ENCODE peak calls at places on chromosomes 2 and 18, in five cellular contexts. N is cardiac muscle cell, C is AG20443, R is posterior vena cava, Z is spleen. T is an unnamed sample.

GRCh38 chr2:52456759-52457377 is 1310.7 kb upstream of the CHAC2 start:
- DNase-seq in N (no peak), C (no peak), R (no peak), Z (no peak), T (no peak)

GRCh38 chr2:119425620-119426395 is 5.8 kb upstream of the TMEM37 start:
- DNase-seq in N (no peak), C (no peak), R (no peak), Z (no peak), T (no peak)

GRCh38 chr18:31065036-31065773 is 22.7 kb upstream of the DSC3 start:
- DNase-seq in N (peak), C (no peak), R (no peak), Z (no peak), T (no peak)

GRCh38 chr2:218059289-218059688 is 9.8 kb upstream of the RUFY4 start:
- DNase-seq in N (no peak), C (no peak), R (no peak), Z (no peak), T (no peak)

GRCh38 chr18:5543036-5543671 is 643 bp downstream of the EPB41L3 start:
- DNase-seq in N (peak), C (peak), R (no peak), Z (peak), T (no peak)

GRCh38 chr2:97870396-97870843 is 125.3 kb downstream of the TMEM131 start:
- DNase-seq in N (peak), C (peak), R (no peak), Z (no peak), T (peak)

GRCh38 chr2:13758412-13758811 is 874.1 kb upstream of the LRATD1 start:
- DNase-seq in N (no peak), C (no peak), R (no peak), Z (no peak), T (no peak)

GRCh38 chr2:238379096-238379810 is 47.5 kb upstream of the ASB1 start:
- DNase-seq in N (no peak), C (no peak), R (no peak), Z (no peak), T (no peak)

GRCh38 chr18:60554961-60555360 is 182.4 kb upstream of the MC4R start:
- DNase-seq in N (no peak), C (no peak), R (no peak), Z (no peak), T (no peak)

GRCh38 chr2:200208041-200208440 is 98.5 kb upstream of the SPATS2L start:
- DNase-seq in N (no peak), C (no peak), R (no peak), Z (no peak), T (no peak)

GRCh38 chr2:188452084-188452483 is 160.4 kb downstream of the GULP1 start:
- DNase-seq in N (no peak), C (no peak), R (no peak), Z (no peak), T (no peak)

GRCh38 chr2:100257939-100258338 is 64.4 kb downstream of the LONRF2 start:
- DNase-seq in N (no peak), C (peak), R (peak), Z (peak), T (no peak)

GRCh38 chr2:203688798-203689197 is 17.6 kb upstream of the CD28 start:
- DNase-seq in N (peak), C (peak), R (peak), Z (no peak), T (no peak)

GRCh38 chr2:239182981-239183791 is 217.6 kb downstream of the HDAC4 start:
- DNase-seq in N (no peak), C (no peak), R (peak), Z (peak), T (no peak)

GRCh38 chr2:128732976-128733431 is 414.3 kb upstream of the HS6ST1 start:
- DNase-seq in N (no peak), C (peak), R (no peak), Z (no peak), T (no peak)

GRCh38 chr2:225737556-225737955 is 338.0 kb downstream of the NYAP2 start:
- DNase-seq in N (no peak), C (peak), R (no peak), Z (no peak), T (no peak)

GRCh38 chr2:221741496-221742211 is 169.6 kb upstream of the EPHA4 start:
- DNase-seq in N (no peak), C (no peak), R (no peak), Z (no peak), T (no peak)

GRCh38 chr2:12502759-12503158 is 214.0 kb upstream of the TRIB2 start:
- DNase-seq in N (no peak), C (no peak), R (no peak), Z (no peak), T (no peak)

GRCh38 chr2:200736646-200737274 is 75.0 kb upstream of the BZW1 start:
- DNase-seq in N (peak), C (no peak), R (no peak), Z (no peak), T (no peak)

GRCh38 chr2:41922177-41922576 is 125.6 kb upstream of the PKDCC start:
- DNase-seq in N (no peak), C (no peak), R (no peak), Z (no peak), T (peak)

GRCh38 chr2:97796465-97797126 is 83.2 kb downstream of the ZAP70 start:
- DNase-seq in N (no peak), C (no peak), R (no peak), Z (no peak), T (no peak)

GRCh38 chr2:152236191-152236925 is 60.8 kb upstream of the STAM2 start:
- DNase-seq in N (no peak), C (no peak), R (no peak), Z (no peak), T (no peak)

GRCh38 chr18:49849331-49850217 is 36.2 kb upstream of the ACAA2 start:
- DNase-seq in N (no peak), C (peak), R (peak), Z (no peak), T (no peak)

GRCh38 chr2:10434885-10435419 is 13.2 kb downstream of the ODC1 start:
- DNase-seq in N (peak), C (peak), R (peak), Z (peak), T (peak)

GRCh38 chr2:100182494-100183355 is 40.3 kb upstream of the AFF3 start:
- DNase-seq in N (peak), C (peak), R (no peak), Z (no peak), T (no peak)

GRCh38 chr2:25938345-25938744 is 44.0 kb downstream of the KIF3C start:
- DNase-seq in N (no peak), C (no peak), R (peak), Z (no peak), T (peak)

GRCh38 chr2:27795868-27796277 is 24.4 kb downstream of the MRPL33 start:
- DNase-seq in N (no peak), C (peak), R (no peak), Z (no peak), T (no peak)

GRCh38 chr18:74946646-74947045 is 262.3 kb downstream of the PTGR3 start:
- DNase-seq in N (no peak), C (no peak), R (no peak), Z (no peak), T (no peak)

GRCh38 chr2:120607506-120607905 is 128.2 kb upstream of the GLI2 start:
- DNase-seq in N (no peak), C (no peak), R (peak), Z (peak), T (no peak)

GRCh38 chr2:73776381-73776780 is 3.5 kb downstream of the DUSP11 start:
- DNase-seq in N (no peak), C (no peak), R (no peak), Z (no peak), T (no peak)

GRCh38 chr2:222208010-222208690 is 90.6 kb downstream of the PAX3 start:
- DNase-seq in N (peak), C (no peak), R (no peak), Z (no peak), T (no peak)

GRCh38 chr2:40213616-40214015 is 238.3 kb downstream of the SLC8A1 start:
- DNase-seq in N (no peak), C (no peak), R (no peak), Z (no peak), T (no peak)

GRCh38 chr2:124343827-124344498 is 318.9 kb downstream of the CNTNAP5 start:
- DNase-seq in N (no peak), C (no peak), R (no peak), Z (no peak), T (no peak)

GRCh38 chr2:72722492-72723090 is 103.2 kb downstream of the EXOC6B start:
- DNase-seq in N (no peak), C (peak), R (no peak), Z (no peak), T (no peak)

GRCh38 chr2:237154050-237154638 is 68.5 kb downstream of the COPS8 start:
- DNase-seq in N (peak), C (peak), R (no peak), Z (no peak), T (peak)

GRCh38 chr2:134550566-134551164 is 168.1 kb downstream of the TMEM163 start:
- DNase-seq in N (no peak), C (no peak), R (no peak), Z (no peak), T (no peak)